ENCODE peak calls at places on chromosomes 2 and 18, in six cellular contexts. One of them, this sample, is unnamed. For H3K9me3 and H3K4me1, the result is how much of the 10 kb centered on the place peaks cover.

GRCh38 chr2:149715005-149715592 is 127.5 kb upstream of the MMADHC start:
- DNase-seq in A549: peak
- DNase-seq in body of pancreas: no peak
- DNase-seq in transverse colon: no peak
- DNase-seq in endothelial cell of umbilical vein: peak
- DNase-seq in heart right ventricle: no peak
- DNase-seq in this sample: peak

GRCh38 chr18:67400502-67401117 is 115.9 kb downstream of the DSEL start:
- DNase-seq in A549: no peak
- DNase-seq in body of pancreas: no peak
- DNase-seq in transverse colon: no peak
- DNase-seq in endothelial cell of umbilical vein: peak
- DNase-seq in heart right ventricle: no peak
- DNase-seq in this sample: no peak

GRCh38 chr2:170155723-170156253 is 22.2 kb upstream of the MYO3B start:
- DNase-seq in A549: no peak
- DNase-seq in body of pancreas: no peak
- DNase-seq in transverse colon: no peak
- DNase-seq in endothelial cell of umbilical vein: no peak
- DNase-seq in heart right ventricle: no peak
- DNase-seq in this sample: no peak

GRCh38 chr2:26754972-26755670 is 9.0 kb upstream of the SLC35F6 start:
- DNase-seq in A549: no peak
- DNase-seq in body of pancreas: no peak
- DNase-seq in transverse colon: no peak
- DNase-seq in endothelial cell of umbilical vein: no peak
- DNase-seq in heart right ventricle: no peak
- DNase-seq in this sample: no peak

GRCh38 chr2:4914551-4914950 is 777.6 kb upstream of the SOX11 start:
- DNase-seq in A549: peak
- DNase-seq in body of pancreas: peak
- DNase-seq in transverse colon: no peak
- DNase-seq in endothelial cell of umbilical vein: no peak
- DNase-seq in heart right ventricle: no peak
- DNase-seq in this sample: no peak

GRCh38 chr18:78642561-78643398 is 336.8 kb upstream of the SALL3 start:
- DNase-seq in A549: no peak
- DNase-seq in body of pancreas: no peak
- DNase-seq in transverse colon: no peak
- DNase-seq in endothelial cell of umbilical vein: no peak
- DNase-seq in heart right ventricle: no peak
- DNase-seq in this sample: no peak

GRCh38 chr2:141021109-141021508 is 1109.7 kb downstream of the LRP1B start:
- DNase-seq in A549: no peak
- DNase-seq in body of pancreas: no peak
- DNase-seq in transverse colon: no peak
- DNase-seq in endothelial cell of umbilical vein: peak
- DNase-seq in heart right ventricle: no peak
- DNase-seq in this sample: no peak

GRCh38 chr2:10487144-10488104 is 39.3 kb upstream of the ODC1 start:
- DNase-seq in A549: no peak
- DNase-seq in body of pancreas: no peak
- DNase-seq in transverse colon: no peak
- DNase-seq in endothelial cell of umbilical vein: no peak
- DNase-seq in heart right ventricle: no peak
- DNase-seq in this sample: no peak

GRCh38 chr2:101047075-101047766 is 45.1 kb downstream of the RPL31 start:
- DNase-seq in A549: peak
- DNase-seq in body of pancreas: peak
- DNase-seq in transverse colon: no peak
- DNase-seq in endothelial cell of umbilical vein: peak
- DNase-seq in heart right ventricle: no peak
- DNase-seq in this sample: no peak

GRCh38 chr2:138432971-138433370 is 68.6 kb upstream of the SPOPL start:
- DNase-seq in A549: no peak
- DNase-seq in body of pancreas: no peak
- DNase-seq in transverse colon: no peak
- DNase-seq in endothelial cell of umbilical vein: no peak
- DNase-seq in heart right ventricle: no peak
- DNase-seq in this sample: no peak

GRCh38 chr2:120397362-120397811 is 51.5 kb downstream of the INHBB start:
- DNase-seq in A549: peak
- DNase-seq in body of pancreas: no peak
- DNase-seq in transverse colon: no peak
- DNase-seq in endothelial cell of umbilical vein: no peak
- DNase-seq in heart right ventricle: no peak
- DNase-seq in this sample: no peak

DNA sequence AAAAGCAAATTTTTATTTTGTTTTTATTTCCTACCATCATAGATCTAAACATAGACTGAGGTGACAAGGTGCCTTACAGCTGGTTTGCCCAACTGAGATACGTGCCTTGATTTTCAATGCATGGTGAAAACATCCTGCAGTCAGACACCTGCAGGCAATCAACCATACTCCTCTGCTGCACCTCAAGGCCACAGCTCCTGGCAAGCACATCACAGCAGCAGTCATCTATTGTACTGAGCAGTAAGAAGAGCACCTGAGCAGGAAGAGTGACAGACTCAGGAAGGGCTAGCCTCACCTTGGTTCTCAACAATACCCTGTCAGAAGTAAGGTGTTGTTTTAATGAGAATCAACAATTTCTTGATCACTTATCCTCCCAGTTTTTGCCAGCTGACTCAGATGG is 1206.8 kb upstream of the NRXN1 start:
- DNase-seq in A549: no peak
- DNase-seq in body of pancreas: no peak
- DNase-seq in transverse colon: no peak
- DNase-seq in endothelial cell of umbilical vein: no peak
- DNase-seq in heart right ventricle: no peak
- DNase-seq in this sample: no peak
- H3K9me3 ChIP-seq in A549: under half
- H3K9me3 ChIP-seq in body of pancreas: under half
- H3K9me3 ChIP-seq in transverse colon: under half
- H3K9me3 ChIP-seq in endothelial cell of umbilical vein: under half
- H3K9me3 ChIP-seq in heart right ventricle: under half
- H3K9me3 ChIP-seq in this sample: under half

GRCh38 chr2:200380139-200380561 is 73.7 kb downstream of the SPATS2L start:
- DNase-seq in A549: no peak
- DNase-seq in body of pancreas: no peak
- DNase-seq in transverse colon: no peak
- DNase-seq in endothelial cell of umbilical vein: no peak
- DNase-seq in heart right ventricle: no peak
- DNase-seq in this sample: no peak
- H3K4me1 ChIP-seq in A549: half or more
- H3K4me1 ChIP-seq in body of pancreas: half or more
- H3K4me1 ChIP-seq in transverse colon: half or more
- H3K4me1 ChIP-seq in endothelial cell of umbilical vein: half or more
- H3K4me1 ChIP-seq in heart right ventricle: under half
- H3K4me1 ChIP-seq in this sample: under half

DNA sequence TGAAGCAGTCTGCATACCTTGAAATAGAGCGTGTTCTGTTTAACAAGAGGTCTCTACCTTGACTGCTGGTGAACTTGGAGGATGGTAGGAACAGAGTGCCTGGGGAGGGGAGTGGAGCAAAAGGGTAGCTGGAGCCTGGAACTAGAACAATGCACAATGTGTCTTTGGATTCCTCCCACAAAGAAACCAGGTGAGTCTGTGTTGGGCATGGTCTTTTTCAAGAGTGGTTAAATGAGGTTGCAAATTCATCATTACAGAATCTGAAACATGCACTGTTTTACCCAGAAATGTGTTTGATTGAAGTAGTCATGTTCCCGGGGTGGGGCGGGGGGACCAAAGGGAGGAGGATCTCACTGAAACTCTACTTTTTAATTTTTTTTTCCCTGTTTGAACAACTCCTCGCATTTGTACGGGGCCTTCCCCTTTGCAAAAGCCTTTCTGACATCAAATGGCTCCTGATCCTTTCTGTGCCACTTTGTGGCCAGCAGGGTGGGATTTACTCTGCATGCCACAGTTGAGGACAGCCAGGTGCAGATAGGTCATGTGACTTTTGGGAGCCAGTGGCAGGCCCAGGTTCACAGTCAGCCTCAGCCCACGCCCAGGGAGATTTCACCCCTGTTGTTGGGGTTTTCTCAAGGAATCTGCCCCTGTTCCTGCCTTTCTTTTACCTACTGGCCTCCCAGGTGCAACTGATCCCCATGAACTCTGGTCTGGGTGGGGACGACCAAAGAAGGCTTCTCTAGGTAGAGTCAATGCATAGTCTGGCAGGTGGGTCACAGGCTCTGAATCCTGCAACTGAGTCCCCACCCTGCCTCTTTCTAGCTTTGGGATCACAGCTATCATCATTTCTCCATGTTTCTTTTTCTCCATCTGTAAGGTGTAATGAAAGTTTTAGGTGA is 28.2 kb downstream of the MYCN start:
- DNase-seq in A549: no peak
- DNase-seq in body of pancreas: no peak
- DNase-seq in transverse colon: no peak
- DNase-seq in endothelial cell of umbilical vein: no peak
- DNase-seq in heart right ventricle: no peak
- DNase-seq in this sample: no peak
- H3K9me3 ChIP-seq in A549: under half
- H3K9me3 ChIP-seq in body of pancreas: under half
- H3K9me3 ChIP-seq in transverse colon: under half
- H3K9me3 ChIP-seq in endothelial cell of umbilical vein: under half
- H3K9me3 ChIP-seq in heart right ventricle: under half
- H3K9me3 ChIP-seq in this sample: under half

GRCh38 chr2:99861376-99861760 is 281.0 kb downstream of the AFF3 start:
- DNase-seq in A549: no peak
- DNase-seq in body of pancreas: no peak
- DNase-seq in transverse colon: no peak
- DNase-seq in endothelial cell of umbilical vein: peak
- DNase-seq in heart right ventricle: no peak
- DNase-seq in this sample: no peak
- H3K4me1 ChIP-seq in A549: under half
- H3K4me1 ChIP-seq in body of pancreas: under half
- H3K4me1 ChIP-seq in transverse colon: under half
- H3K4me1 ChIP-seq in endothelial cell of umbilical vein: under half
- H3K4me1 ChIP-seq in heart right ventricle: under half
- H3K4me1 ChIP-seq in this sample: under half

GRCh38 chr18:79903071-79903635 is 48.3 kb downstream of the SLC66A2 start:
- DNase-seq in A549: no peak
- DNase-seq in body of pancreas: no peak
- DNase-seq in transverse colon: peak
- DNase-seq in endothelial cell of umbilical vein: no peak
- DNase-seq in heart right ventricle: no peak
- DNase-seq in this sample: no peak

GRCh38 chr18:79902075-79902474 is 49.4 kb downstream of the SLC66A2 start:
- DNase-seq in A549: no peak
- DNase-seq in body of pancreas: no peak
- DNase-seq in transverse colon: peak
- DNase-seq in endothelial cell of umbilical vein: no peak
- DNase-seq in heart right ventricle: no peak
- DNase-seq in this sample: no peak

GRCh38 chr18:79901665-79902064 is 49.8 kb downstream of the SLC66A2 start:
- DNase-seq in A549: no peak
- DNase-seq in body of pancreas: no peak
- DNase-seq in transverse colon: peak
- DNase-seq in endothelial cell of umbilical vein: no peak
- DNase-seq in heart right ventricle: no peak
- DNase-seq in this sample: no peak

GRCh38 chr18:79903787-79904356 is 47.6 kb downstream of the SLC66A2 start:
- DNase-seq in A549: no peak
- DNase-seq in body of pancreas: no peak
- DNase-seq in transverse colon: peak
- DNase-seq in endothelial cell of umbilical vein: no peak
- DNase-seq in heart right ventricle: no peak
- DNase-seq in this sample: no peak

GRCh38 chr18:79902640-79903039 is 48.8 kb downstream of the SLC66A2 start:
- DNase-seq in A549: no peak
- DNase-seq in body of pancreas: no peak
- DNase-seq in transverse colon: peak
- DNase-seq in endothelial cell of umbilical vein: no peak
- DNase-seq in heart right ventricle: no peak
- DNase-seq in this sample: no peak
- H3K9me3 ChIP-seq in A549: under half
- H3K9me3 ChIP-seq in body of pancreas: under half
- H3K9me3 ChIP-seq in transverse colon: under half
- H3K9me3 ChIP-seq in endothelial cell of umbilical vein: under half
- H3K9me3 ChIP-seq in heart right ventricle: under half
- H3K9me3 ChIP-seq in this sample: under half

DNA sequence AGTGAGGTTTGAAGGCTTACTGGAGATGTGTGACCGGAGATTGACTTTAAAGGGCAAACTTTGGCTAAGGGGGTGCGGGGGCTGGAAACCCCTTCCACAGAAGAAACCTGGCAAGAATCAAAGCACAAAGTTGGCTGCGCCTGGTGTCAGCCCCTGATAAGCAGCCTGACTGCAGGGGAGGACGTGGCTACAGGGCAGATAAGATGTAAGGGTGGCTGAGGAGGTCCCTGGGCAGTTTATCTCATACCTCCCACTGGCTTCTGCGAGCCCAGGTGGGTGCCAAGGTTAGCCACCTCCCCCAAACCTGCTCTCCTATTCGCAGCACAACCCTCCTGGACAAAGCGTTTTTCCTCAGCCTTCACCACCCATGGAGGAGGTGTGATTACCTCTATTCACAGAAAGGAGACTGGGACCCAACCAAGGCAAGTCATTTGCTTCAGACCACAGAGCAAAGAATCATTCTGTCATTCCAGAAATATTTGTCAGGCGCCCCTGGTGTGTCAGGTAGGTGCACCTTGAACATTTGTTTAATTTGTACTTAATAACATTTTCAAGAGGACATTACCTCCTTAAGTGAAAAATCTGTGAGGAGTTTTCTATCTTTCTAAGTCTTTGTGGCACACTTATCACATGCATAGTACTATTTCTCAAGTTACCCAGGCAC is 73.1 kb upstream of the IL1R1 start:
- DNase-seq in A549: no peak
- DNase-seq in body of pancreas: no peak
- DNase-seq in transverse colon: no peak
- DNase-seq in endothelial cell of umbilical vein: no peak
- DNase-seq in heart right ventricle: no peak
- DNase-seq in this sample: no peak
- H3K4me1 ChIP-seq in A549: half or more
- H3K4me1 ChIP-seq in body of pancreas: under half
- H3K4me1 ChIP-seq in transverse colon: under half
- H3K4me1 ChIP-seq in endothelial cell of umbilical vein: under half
- H3K4me1 ChIP-seq in heart right ventricle: under half
- H3K4me1 ChIP-seq in this sample: under half

DNA sequence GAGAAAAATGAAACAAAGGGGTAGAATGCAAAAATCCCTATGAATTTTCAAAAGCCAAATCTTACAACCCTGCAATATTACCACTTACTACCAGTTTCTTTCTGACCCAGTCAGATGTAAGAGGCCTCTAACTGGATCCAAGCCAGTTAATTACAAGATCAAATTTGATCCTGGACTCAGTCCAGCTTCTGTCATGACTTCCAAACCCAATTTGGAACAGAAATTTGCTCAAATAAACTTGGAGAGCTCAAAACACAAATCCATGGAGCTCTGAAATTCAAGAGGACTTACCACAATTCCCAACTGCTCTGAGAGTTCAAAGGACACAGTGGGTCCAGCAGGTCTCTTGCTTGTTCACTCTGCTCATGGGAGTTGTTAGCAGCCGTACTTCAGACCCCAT is 1271.7 kb upstream of the SLC39A10 start:
- DNase-seq in A549: no peak
- DNase-seq in body of pancreas: no peak
- DNase-seq in transverse colon: no peak
- DNase-seq in endothelial cell of umbilical vein: no peak
- DNase-seq in heart right ventricle: no peak
- DNase-seq in this sample: no peak
- H3K9me3 ChIP-seq in A549: under half
- H3K9me3 ChIP-seq in body of pancreas: under half
- H3K9me3 ChIP-seq in transverse colon: under half
- H3K9me3 ChIP-seq in endothelial cell of umbilical vein: under half
- H3K9me3 ChIP-seq in heart right ventricle: under half
- H3K9me3 ChIP-seq in this sample: under half

This sample was measured in SJCRH30.